ENCODE peak calls at places on chromosomes 6 and 20, in ten cellular contexts. E is lower lobe of right lung, S is HCT116, L is heart right ventricle, Y is mammary epithelial cell, C is fibroblast of lung, A is A549, P is colonic mucosa, N is MM.1S, F is pancreas. W is an unnamed sample. For H3K4me1, the result is how much of the 10 kb centered on the place peaks cover.

GRCh38 chr6:143058987-143059386 is 1.7 kb upstream of the AIG1 start:
- DNase-seq in E (no peak), S (no peak), L (no peak), Y (no peak), C (peak), A (peak), P (no peak), N (no peak), F (no peak), W (no peak)

GRCh38 chr6:3296537-3297453 is 38.0 kb downstream of the PSMG4 start:
- DNase-seq in E (no peak), S (no peak), L (no peak), Y (no peak), C (peak), A (peak), P (no peak), N (no peak), F (no peak), W (no peak)

GRCh38 chr6:3825851-3826581 is 23.2 kb upstream of the FAM50B start:
- DNase-seq in E (peak), S (peak), L (peak), Y (peak), C (peak), A (peak), P (peak), N (no peak), F (peak), W (no peak)

GRCh38 chr6:36727491-36728021 is 29.9 kb downstream of the RAB44 start:
- DNase-seq in E (peak), S (no peak), L (peak), Y (peak), C (peak), A (no peak), P (no peak), N (no peak), F (no peak), W (no peak)

GRCh38 chr20:48285656-48286055 is 500.4 kb upstream of the SULF2 start:
- DNase-seq in E (no peak), S (no peak), L (no peak), Y (no peak), C (no peak), A (peak), P (no peak), N (no peak), F (no peak), W (no peak)

GRCh38 chr6:41066867-41067304 is 5.3 kb downstream of the OARD1 start:
- DNase-seq in E (peak), S (peak), L (peak), Y (peak), C (peak), A (peak), P (peak), N (peak), F (peak), W (peak)

GRCh38 chr20:9200196-9200595 is 131.3 kb downstream of the PLCB4 start:
- DNase-seq in E (no peak), S (no peak), L (no peak), Y (no peak), C (peak), A (peak), P (no peak), N (no peak), F (no peak), W (no peak)

GRCh38 chr20:38452880-38453624 is 17.9 kb upstream of the SNHG17 start:
- DNase-seq in E (no peak), S (no peak), L (peak), Y (no peak), C (peak), A (no peak), P (no peak), N (no peak), F (no peak), W (no peak)

GRCh38 chr20:64111841-64112641 is 4.7 kb upstream of the NPBWR2 start:
- DNase-seq in E (peak), S (no peak), L (no peak), Y (no peak), C (no peak), A (no peak), P (no peak), N (no peak), F (no peak), W (peak)

GRCh38 chr20:1414982-1415381 is 22.1 kb upstream of the FKBP1A start:
- DNase-seq in E (no peak), S (no peak), L (no peak), Y (no peak), C (no peak), A (no peak), P (no peak), N (no peak), F (no peak), W (no peak)

GRCh38 chr20:50185426-50185825 is 5.2 kb upstream of the CEBPB start:
- DNase-seq in E (no peak), S (no peak), L (no peak), Y (no peak), C (no peak), A (no peak), P (no peak), N (no peak), F (no peak), W (no peak)

GRCh38 chr6:149318581-149319286 is 1.2 kb downstream of the TAB2 start:
- DNase-seq in E (no peak), S (no peak), L (no peak), Y (peak), C (peak), A (no peak), P (peak), N (peak), F (no peak), W (no peak)

GRCh38 chr6:26232950-26233607 is 131.9 kb upstream of the BTN3A2 start:
- DNase-seq in E (no peak), S (no peak), L (no peak), Y (peak), C (peak), A (peak), P (no peak), N (no peak), F (no peak), W (peak)

GRCh38 chr20:62219992-62220665 is at the start of gene HRH3:
- DNase-seq in E (no peak), S (no peak), L (no peak), Y (no peak), C (peak), A (no peak), P (no peak), N (peak), F (peak), W (peak)

GRCh38 chr6:29968130-29968529 is 25.8 kb downstream of the HLA-A start:
- DNase-seq in E (no peak), S (peak), L (no peak), Y (peak), C (peak), A (peak), P (no peak), N (no peak), F (peak), W (no peak)

GRCh38 chr20:1718604-1719384 is 61.2 kb upstream of the SIRPG start:
- DNase-seq in E (no peak), S (peak), L (no peak), Y (peak), C (peak), A (peak), P (no peak), N (no peak), F (no peak), W (no peak)

GRCh38 chr6:43856005-43856765 is 86.2 kb downstream of the VEGFA start:
- DNase-seq in E (peak), S (peak), L (no peak), Y (peak), C (peak), A (peak), P (peak), N (no peak), F (peak), W (no peak)

GRCh38 chr6:145587342-145587741 is 148.0 kb downstream of the EPM2A start:
- DNase-seq in E (no peak), S (no peak), L (no peak), Y (no peak), C (no peak), A (no peak), P (no peak), N (no peak), F (no peak), W (no peak)

GRCh38 chr20:17580905-17581304 is 11.0 kb downstream of the DSTN start:
- DNase-seq in E (no peak), S (no peak), L (no peak), Y (no peak), C (no peak), A (no peak), P (no peak), N (no peak), F (no peak), W (no peak)

GRCh38 chr6:135173242-135173988 is 7.7 kb upstream of the MYB start:
- DNase-seq in E (no peak), S (no peak), L (no peak), Y (no peak), C (no peak), A (no peak), P (no peak), N (no peak), F (no peak), W (no peak)

GRCh38 chr6:142893088-142893487 is 51.9 kb downstream of the HIVEP2 start:
- DNase-seq in E (no peak), S (no peak), L (no peak), Y (peak), C (peak), A (no peak), P (no peak), N (no peak), F (no peak), W (no peak)

GRCh38 chr20:22453244-22454080 is 130.9 kb downstream of the FOXA2 start:
- DNase-seq in E (no peak), S (peak), L (no peak), Y (peak), C (no peak), A (peak), P (peak), N (no peak), F (peak), W (no peak)

GRCh38 chr6:142810952-142811514 is 133.9 kb downstream of the HIVEP2 start:
- DNase-seq in E (no peak), S (no peak), L (no peak), Y (no peak), C (peak), A (no peak), P (no peak), N (no peak), F (no peak), W (no peak)

GRCh38 chr6:148086843-148087242 is 255.8 kb upstream of the SASH1 start:
- DNase-seq in E (no peak), S (no peak), L (no peak), Y (no peak), C (no peak), A (no peak), P (no peak), N (no peak), F (no peak), W (no peak)

GRCh38 chr6:3648724-3649123 is 102.8 kb downstream of the PXDC1 start:
- DNase-seq in E (no peak), S (no peak), L (no peak), Y (no peak), C (no peak), A (no peak), P (no peak), N (no peak), F (no peak), W (no peak)

GRCh38 chr20:44449864-44450263 is 25.8 kb upstream of the TTPAL start:
- DNase-seq in E (no peak), S (no peak), L (no peak), Y (no peak), C (no peak), A (no peak), P (no peak), N (no peak), F (no peak), W (no peak)

GRCh38 chr6:78947962-78948361 is 80.6 kb downstream of the IRAK1BP1 start:
- DNase-seq in E (no peak), S (no peak), L (no peak), Y (no peak), C (peak), A (no peak), P (no peak), N (no peak), F (no peak), W (no peak)

GRCh38 chr6:166488081-166488685 is 98.3 kb downstream of the RAMACL start:
- DNase-seq in E (peak), S (no peak), L (peak), Y (no peak), C (no peak), A (no peak), P (peak), N (peak), F (no peak), W (peak)

GRCh38 chr6:163099621-163100171 is 314.8 kb upstream of the QKI start:
- DNase-seq in E (no peak), S (no peak), L (no peak), Y (no peak), C (peak), A (no peak), P (no peak), N (no peak), F (no peak), W (no peak)

GRCh38 chr20:36998652-36999051 is 47.1 kb upstream of the SAMHD1 start:
- DNase-seq in E (no peak), S (no peak), L (no peak), Y (no peak), C (no peak), A (no peak), P (no peak), N (no peak), F (no peak), W (no peak)

GRCh38 chr6:101294676-101295075 is 98.8 kb upstream of the GRIK2 start:
- DNase-seq in E (no peak), S (no peak), L (no peak), Y (peak), C (peak), A (no peak), P (no peak), N (no peak), F (no peak), W (no peak)

GRCh38 chr6:166595061-166595780 is 8.7 kb upstream of the RAMACL start:
- DNase-seq in E (no peak), S (no peak), L (no peak), Y (peak), C (peak), A (no peak), P (no peak), N (no peak), F (no peak), W (no peak)

GRCh38 chr20:24124951-24125650 is 136.5 kb upstream of the GGTLC1 start:
- DNase-seq in E (no peak), S (no peak), L (no peak), Y (no peak), C (no peak), A (no peak), P (no peak), N (no peak), F (no peak), W (no peak)

GRCh38 chr6:104118274-104118673 is 741.4 kb downstream of the HACE1 start:
- DNase-seq in E (no peak), S (peak), L (no peak), Y (peak), C (peak), A (no peak), P (no peak), N (no peak), F (no peak), W (no peak)

GRCh38 chr20:61440548-61441055 is 188.5 kb downstream of the CDH4 start:
- DNase-seq in E (no peak), S (no peak), L (no peak), Y (no peak), C (no peak), A (no peak), P (no peak), N (no peak), F (no peak), W (no peak)

GRCh38 chr20:51100617-51101016 is 77.7 kb upstream of the KCNG1 start:
- DNase-seq in E (no peak), S (no peak), L (no peak), Y (no peak), C (no peak), A (no peak), P (peak), N (peak), F (peak), W (no peak)

GRCh38 chr6:11791354-11792107 is 12.9 kb upstream of the ADTRP start:
- DNase-seq in E (no peak), S (no peak), L (no peak), Y (peak), C (no peak), A (no peak), P (no peak), N (no peak), F (no peak), W (no peak)

GRCh38 chr6:11788043-11788442 is 9.4 kb upstream of the ADTRP start:
- DNase-seq in E (no peak), S (no peak), L (no peak), Y (no peak), C (no peak), A (no peak), P (no peak), N (no peak), F (no peak), W (no peak)

GRCh38 chr6:11785953-11786579 is 7.5 kb upstream of the ADTRP start:
- DNase-seq in E (no peak), S (no peak), L (no peak), Y (no peak), C (no peak), A (no peak), P (peak), N (peak), F (peak), W (no peak)

GRCh38 chr6:11793277-11793676 is 14.7 kb upstream of the ADTRP start:
- DNase-seq in E (no peak), S (no peak), L (no peak), Y (no peak), C (no peak), A (no peak), P (no peak), N (no peak), F (no peak), W (no peak)

GRCh38 chr6:11789754-11790153 is 11.2 kb upstream of the ADTRP start:
- DNase-seq in E (no peak), S (no peak), L (no peak), Y (no peak), C (peak), A (no peak), P (no peak), N (no peak), F (no peak), W (no peak)
- H3K4me1 ChIP-seq in E (under half), S (under half), L (under half), Y (under half), C (under half), A (under half), P (under half), N (under half), F (under half), W (under half)

GRCh38 chr20:3802524-3803239 is 6.6 kb downstream of the CDC25B start:
- DNase-seq in E (peak), S (no peak), L (no peak), Y (no peak), C (no peak), A (no peak), P (no peak), N (no peak), F (no peak), W (no peak)
- H3K4me1 ChIP-seq in E (half or more), S (half or more), L (under half), Y (under half), C (under half), A (half or more), P (under half), N (under half), F (under half), W (half or more)

DNA sequence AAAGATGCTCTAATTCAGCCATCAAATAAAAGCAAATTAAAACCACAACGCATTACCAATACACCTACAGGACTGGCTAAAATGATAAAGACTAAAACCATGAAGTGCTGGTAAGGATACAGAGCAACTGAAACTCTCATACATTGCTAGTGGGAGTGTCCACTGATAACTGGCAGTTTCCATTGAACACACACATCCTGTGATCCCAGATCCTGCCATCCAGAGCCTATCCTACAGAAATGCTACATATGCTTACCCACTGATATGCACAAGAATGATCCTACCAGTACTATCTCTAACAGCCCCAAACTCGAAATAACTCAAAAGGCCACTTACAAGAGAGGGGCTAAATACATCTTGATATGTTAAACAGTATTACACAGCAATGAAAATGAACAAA is 81.0 kb downstream of the FYN start:
- DNase-seq in E (no peak), S (no peak), L (no peak), Y (no peak), C (no peak), A (no peak), P (no peak), N (no peak), F (no peak), W (no peak)
- H3K4me1 ChIP-seq in E (under half), S (under half), L (under half), Y (under half), C (under half), A (under half), P (under half), N (under half), F (under half), W (half or more)

GRCh38 chr6:6798430-6798829 is 209.9 kb downstream of the LY86 start:
- DNase-seq in E (no peak), S (no peak), L (no peak), Y (no peak), C (no peak), A (no peak), P (no peak), N (no peak), F (no peak), W (no peak)

GRCh38 chr6:6790891-6791290 is 202.4 kb downstream of the LY86 start:
- DNase-seq in E (no peak), S (peak), L (no peak), Y (peak), C (peak), A (peak), P (no peak), N (no peak), F (no peak), W (no peak)

GRCh38 chr6:6796818-6797217 is 208.3 kb downstream of the LY86 start:
- DNase-seq in E (no peak), S (no peak), L (no peak), Y (no peak), C (no peak), A (no peak), P (no peak), N (no peak), F (no peak), W (no peak)

GRCh38 chr6:6793388-6794250 is 205.1 kb downstream of the LY86 start:
- DNase-seq in E (peak), S (no peak), L (no peak), Y (no peak), C (no peak), A (no peak), P (no peak), N (no peak), F (no peak), W (no peak)

DNA sequence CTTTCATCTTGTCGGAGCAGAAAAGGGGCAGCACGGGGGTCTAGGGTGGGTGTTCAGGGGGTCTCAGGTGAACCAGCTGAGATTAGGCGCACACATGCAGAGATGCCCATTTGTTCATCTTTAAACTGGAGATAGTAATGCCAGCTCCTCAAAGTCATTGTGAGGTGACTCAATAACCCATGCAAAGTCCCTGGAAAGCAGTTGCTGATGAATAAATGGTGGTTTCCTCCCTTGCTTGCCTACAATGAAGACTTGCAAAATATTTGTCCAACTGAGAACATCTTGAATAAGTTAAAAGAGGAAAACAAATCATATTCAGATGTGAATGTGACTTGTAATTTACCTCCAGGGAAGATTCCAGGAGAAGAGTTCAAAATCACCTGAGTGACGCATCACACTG is 206.9 kb downstream of the LY86 start:
- DNase-seq in E (no peak), S (no peak), L (no peak), Y (no peak), C (no peak), A (no peak), P (no peak), N (no peak), F (no peak), W (no peak)
- H3K4me1 ChIP-seq in E (under half), S (half or more), L (under half), Y (under half), C (under half), A (under half), P (under half), N (under half), F (under half), W (under half)

DNA sequence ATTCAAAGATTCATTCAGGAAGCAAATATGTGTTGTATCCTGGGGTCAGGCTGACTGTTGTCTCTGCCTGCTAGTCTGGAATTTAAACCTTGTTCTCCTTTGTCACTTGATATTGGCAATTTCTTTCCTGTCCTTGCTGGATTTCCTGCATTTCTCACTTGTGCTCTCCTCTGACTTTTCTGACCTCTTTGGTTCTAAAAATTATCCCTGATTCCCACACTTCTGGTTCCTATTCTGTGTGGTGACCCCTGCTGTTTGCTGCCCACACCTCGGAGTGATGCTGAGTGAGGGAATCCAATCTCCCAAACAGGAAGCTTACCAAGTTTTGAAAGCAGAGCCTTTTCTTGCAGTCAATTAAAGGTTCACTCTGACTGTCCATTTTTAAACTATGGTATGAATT is 345.3 kb downstream of the CDKAL1 start:
- DNase-seq in E (no peak), S (no peak), L (no peak), Y (no peak), C (no peak), A (no peak), P (no peak), N (no peak), F (no peak), W (no peak)
- H3K4me1 ChIP-seq in E (under half), S (under half), L (under half), Y (under half), C (under half), A (under half), P (under half), N (under half), F (under half), W (under half)